ENCODE peak calls at places on chromosomes 13 and 19, in four cellular contexts. F is brain microvascular endothelial cell, N is NCI-H460, B is SHP77. R is an unnamed sample.

GRCh38 chr19:1274852-1275259 is 474 bp upstream of the FAM174C start:
- DNase-seq in F (no peak), N (no peak), B (no peak), R (no peak)

GRCh38 chr13:67950594-67950993 is 720.5 kb upstream of the PCDH9 start:
- DNase-seq in F (no peak), N (no peak), B (no peak), R (no peak)

GRCh38 chr13:91709180-91709579 is 310.8 kb downstream of the GPC5 start:
- DNase-seq in F (no peak), N (no peak), B (no peak), R (no peak)

GRCh38 chr19:19279062-19279612 is 6.0 kb upstream of the TM6SF2 start:
- DNase-seq in F (no peak), N (no peak), B (no peak), R (no peak)

GRCh38 chr19:2613507-2614295 is 88.8 kb downstream of the GNG7 start:
- DNase-seq in F (no peak), N (peak), B (peak), R (peak)

GRCh38 chr13:77918391-77919261 is at the start of gene EDNRB:
- DNase-seq in F (peak), N (peak), B (no peak), R (no peak)

GRCh38 chr19:17616961-17617806 is 61.7 kb downstream of the COLGALT1 start:
- DNase-seq in F (peak), N (no peak), B (no peak), R (peak)

GRCh38 chr13:73902847-73903246 is 231.4 kb downstream of the KLF12 start:
- DNase-seq in F (no peak), N (no peak), B (no peak), R (no peak)

GRCh38 chr19:16197188-16197621 is 506 bp upstream of the AP1M1 start:
- DNase-seq in F (peak), N (no peak), B (no peak), R (peak)

GRCh38 chr13:72383646-72384045 is 343.8 kb downstream of the MZT1 start:
- DNase-seq in F (no peak), N (no peak), B (no peak), R (no peak)

R was measured in HFFc6.